ENCODE peak calls at places on chromosomes 4 and X, in nine cellular contexts. M is cardiac muscle cell; Y is ovary; U is AG04450; O is endodermal cell; L is pancreas; S is effector memory CD4-positive, alpha-beta T cell; X is right cardiac atrium; T is small intestine. V is an unnamed sample.

GRCh38 chr4:113953888-113954287 is 25.6 kb downstream of the ARSJ start:
- DNase-seq in M (no peak), Y (no peak), U (no peak), O (no peak), L (no peak), S (no peak), X (no peak), T (no peak), V (no peak)

GRCh38 chrX:70089575-70090297 is 27.5 kb downstream of the OTUD6A start:
- DNase-seq in M (peak; percentile 21), Y (no peak), U (no peak), O (no peak), L (no peak), S (no peak), X (no peak), T (no peak), V (no peak)

GRCh38 chrX:138886769-138887168 is 175.3 kb upstream of the FGF13 start:
- DNase-seq in M (no peak), Y (no peak), U (no peak), O (no peak), L (no peak), S (no peak), X (no peak), T (no peak), V (no peak)

GRCh38 chr4:39243462-39243861 is 61.1 kb downstream of the WDR19 start:
- DNase-seq in M (no peak), Y (no peak), U (no peak), O (no peak), L (no peak), S (no peak), X (no peak), T (no peak), V (no peak)

GRCh38 chrX:154717824-154718223 is 33.1 kb downstream of the GAB3 start:
- DNase-seq in M (peak; percentile 72), Y (no peak), U (no peak), O (no peak), L (no peak), S (peak; percentile 39), X (no peak), T (peak; percentile 18), V (no peak)

GRCh38 chr4:7581477-7581876 is 146.7 kb upstream of the PSAPL1 start:
- DNase-seq in M (peak; percentile 41), Y (peak; percentile 65), U (no peak), O (peak; percentile 93), L (no peak), S (no peak), X (no peak), T (no peak), V (no peak)

GRCh38 chr4:71878388-71878787 is 94.5 kb upstream of the GC start:
- DNase-seq in M (no peak), Y (no peak), U (no peak), O (no peak), L (no peak), S (no peak), X (no peak), T (no peak), V (no peak)

GRCh38 chrX:40105016-40105790 is 7.4 kb upstream of the BCOR start:
- DNase-seq in M (peak; percentile 28), Y (peak; percentile 59), U (no peak), O (peak; percentile 83), L (peak; percentile 45), S (no peak), X (peak; percentile 40), T (no peak), V (peak; percentile 91)

GRCh38 chr4:122922877-122923511 is 597 bp upstream of the NUDT6 start:
- DNase-seq in M (peak; percentile 89), Y (peak; percentile 79), U (peak; percentile 57), O (peak; percentile 94), L (peak; percentile 77), S (peak; percentile 72), X (peak; percentile 85), T (peak; percentile 85), V (peak; percentile 94)

GRCh38 chr4:112234952-112235609 is 3.5 kb downstream of the AP1AR start:
- DNase-seq in M (peak; percentile 89), Y (peak; percentile 49), U (peak; percentile 74), O (peak; percentile 82), L (peak; percentile 71), S (peak; percentile 43), X (peak; percentile 41), T (peak; percentile 86), V (no peak)

GRCh38 chrX:15849555-15849954 is 5.1 kb downstream of the AP1S2 start:
- DNase-seq in M (peak; percentile 17), Y (no peak), U (no peak), O (peak; percentile 55), L (no peak), S (no peak), X (no peak), T (no peak), V (no peak)

GRCh38 chr4:186771624-186772023 is 48.0 kb upstream of the FAT1 start:
- DNase-seq in M (no peak), Y (no peak), U (no peak), O (no peak), L (no peak), S (no peak), X (no peak), T (no peak), V (no peak)

GRCh38 chrX:54042609-54043010 is 1.7 kb downstream of the PHF8 start:
- DNase-seq in M (peak; percentile 68), Y (peak; percentile 52), U (no peak), O (peak; percentile 79), L (peak; percentile 29), S (peak; percentile 32), X (peak; percentile 56), T (peak; percentile 25), V (peak; percentile 82)

GRCh38 chrX:48677456-48678030 is 6.1 kb upstream of the WAS start:
- DNase-seq in M (no peak), Y (no peak), U (no peak), O (no peak), L (no peak), S (no peak), X (no peak), T (peak; percentile 69), V (peak; percentile 71)

GRCh38 chr4:3776166-3777032 is 10.2 kb downstream of the ADRA2C start:
- DNase-seq in M (no peak), Y (no peak), U (no peak), O (no peak), L (no peak), S (no peak), X (no peak), T (no peak), V (no peak)
- H3K27me3 ChIP-seq in M (no peaks in the 10 kb centered on the region), Y (no peaks in the 10 kb centered on the region), U (peaks cover 18% of the 10 kb centered on the region), O (no peaks in the 10 kb centered on the region), L (no peaks in the 10 kb centered on the region), S (no peaks in the 10 kb centered on the region), X (no peaks in the 10 kb centered on the region), T (no peaks in the 10 kb centered on the region), V (no peaks in the 10 kb centered on the region)

GRCh38 chrX:79096339-79096638 is 48.2 kb upstream of the GPR174 start:
- DNase-seq in M (no peak), Y (no peak), U (no peak), O (no peak), L (no peak), S (no peak), X (no peak), T (peak; percentile 16), V (no peak)
- H3K27me3 ChIP-seq in M (no peaks in the 10 kb centered on the region), Y (no peaks in the 10 kb centered on the region), U (no peaks in the 10 kb centered on the region), O (no peaks in the 10 kb centered on the region), L (no peaks in the 10 kb centered on the region), S (no peaks in the 10 kb centered on the region), X (no peaks in the 10 kb centered on the region), T (no peaks in the 10 kb centered on the region), V (no peaks in the 10 kb centered on the region)

GRCh38 chr4:48489683-48490011 is 405 bp upstream of the ZAR1 start:
- DNase-seq in M (no peak), Y (no peak), U (no peak), O (peak; percentile 73), L (no peak), S (no peak), X (no peak), T (no peak), V (no peak)

GRCh38 chr4:48491514-48492176 is 1.6 kb downstream of the ZAR1 start:
- DNase-seq in M (no peak), Y (no peak), U (no peak), O (peak; percentile 55), L (no peak), S (no peak), X (no peak), T (no peak), V (no peak)

GRCh38 chr4:48490680-48491513 is 845 bp downstream of the ZAR1 start:
- DNase-seq in M (no peak), Y (no peak), U (no peak), O (peak; percentile 68), L (no peak), S (no peak), X (no peak), T (peak; percentile 16), V (peak; percentile 76)

GRCh38 chr4:48493485-48494100 is 3.5 kb downstream of the ZAR1 start:
- DNase-seq in M (peak; percentile 18), Y (no peak), U (no peak), O (no peak), L (no peak), S (no peak), X (no peak), T (no peak), V (no peak)

DNA sequence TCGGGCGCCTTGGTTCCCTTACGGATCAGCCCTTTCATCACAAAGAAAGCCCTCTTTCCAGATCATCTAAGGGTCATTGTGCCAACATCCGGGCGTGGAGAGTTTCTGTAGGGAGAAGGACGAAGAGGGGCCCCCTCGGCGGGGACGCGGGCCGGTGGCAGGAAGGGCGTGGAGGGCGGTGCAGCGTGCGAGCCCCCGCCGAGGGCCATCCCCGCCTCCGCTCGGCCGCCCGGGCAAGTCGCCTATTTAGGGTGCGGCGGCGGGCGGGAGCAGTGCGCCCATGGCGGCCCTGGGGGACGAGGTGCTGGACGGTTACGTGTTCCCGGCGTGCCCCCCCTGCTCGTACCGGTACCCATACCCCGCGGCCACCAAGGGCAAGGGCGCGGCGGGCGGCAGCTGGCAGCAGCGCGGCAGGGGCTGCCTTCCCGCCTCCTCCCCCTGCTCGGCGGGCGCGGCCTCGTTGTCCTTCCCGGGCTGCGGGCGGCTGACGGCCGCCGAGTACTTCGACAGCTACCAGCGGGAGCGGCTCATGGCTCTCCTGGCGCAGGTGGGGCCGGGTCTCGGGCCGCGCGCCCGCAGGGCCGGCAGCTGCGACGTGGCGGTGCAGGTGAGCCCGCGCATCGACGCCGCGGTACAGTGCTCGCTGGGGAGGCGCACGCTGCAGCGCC is at the start of gene ZAR1:
- DNase-seq in M (no peak), Y (peak; percentile 8), U (no peak), O (peak; percentile 79), L (no peak), S (no peak), X (no peak), T (no peak), V (no peak)
- H3K27me3 ChIP-seq in M (peaks cover 74% of the 10 kb centered on the region), Y (no peaks in the 10 kb centered on the region), U (peaks cover 54% of the 10 kb centered on the region), O (peaks cover 70% of the 10 kb centered on the region), L (no peaks in the 10 kb centered on the region), S (peaks cover 24% of the 10 kb centered on the region), X (no peaks in the 10 kb centered on the region), T (peaks cover 32% of the 10 kb centered on the region), V (peaks cover 59% of the 10 kb centered on the region)

DNA sequence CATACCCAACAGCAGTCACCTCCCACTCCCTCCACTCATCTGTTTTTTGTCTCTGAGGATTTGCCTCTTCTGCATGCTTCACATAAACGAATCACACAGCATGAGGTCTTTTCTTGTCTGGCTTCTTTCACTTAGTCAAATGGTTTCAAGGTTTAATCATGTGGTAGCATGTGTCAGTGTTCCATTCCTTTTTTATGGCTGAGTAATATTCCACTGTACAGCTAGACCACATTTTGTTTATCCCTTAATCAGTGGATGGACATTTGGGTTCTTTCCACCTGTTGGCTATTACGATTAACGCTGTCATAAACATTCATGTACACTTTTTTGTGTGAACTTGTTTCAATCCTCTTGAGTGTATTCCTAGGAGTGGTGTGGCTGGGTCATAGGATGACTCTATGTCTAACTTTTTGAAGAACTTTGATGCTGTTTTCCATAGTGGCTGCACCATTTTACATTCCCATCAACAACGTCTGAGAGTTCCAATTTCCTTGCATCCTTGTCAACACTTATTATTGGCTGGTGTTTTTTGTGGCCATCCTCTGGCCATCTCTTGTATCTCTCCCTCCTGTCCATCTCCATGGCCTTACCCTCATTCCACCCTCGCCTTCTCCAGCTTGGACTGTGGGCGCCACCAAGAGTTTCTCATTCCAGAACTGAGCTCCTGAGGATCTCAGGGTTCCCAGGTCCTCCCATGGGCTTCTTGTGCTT is 12.4 kb upstream of the NSG1 start:
- DNase-seq in M (no peak), Y (no peak), U (no peak), O (no peak), L (no peak), S (no peak), X (no peak), T (no peak), V (no peak)
- H3K27me3 ChIP-seq in M (peaks cover 2% of the 10 kb centered on the region), Y (no peaks in the 10 kb centered on the region), U (peaks cover 24% of the 10 kb centered on the region), O (peaks cover 14% of the 10 kb centered on the region), L (no peaks in the 10 kb centered on the region), S (no peaks in the 10 kb centered on the region), X (no peaks in the 10 kb centered on the region), T (no peaks in the 10 kb centered on the region), V (no peaks in the 10 kb centered on the region)

V was measured in spleen.